ENCODE peak calls at places on chromosomes 11 and 22, in nine cellular contexts. C is GM12878, Q is HCT116, S is AG04449, B is fibroblast of the aortic adventitia, I is K562, R is BJ, F is PC-3, J is heart right ventricle. H is an unnamed sample.

GRCh38 chr11:64809781-64810241 is 540 bp downstream of the MEN1 start:
- DNase-seq in Q (peak), F (peak), B (no peak), S (no peak), R (no peak), I (peak), C (no peak), J (no peak), H (no peak)

GRCh38 chr11:6219359-6219758 is 14.0 kb downstream of the C11orf42 start:
- DNase-seq in C (no peak), Q (no peak), F (peak), R (peak), B (peak), J (no peak), I (no peak), S (peak), H (peak)

GRCh38 chr11:3178349-3178748 is 13.2 kb upstream of the OSBPL5 start:
- DNase-seq in I (no peak), C (no peak), B (peak), J (no peak), R (no peak), F (no peak), S (no peak), Q (no peak), H (no peak)

GRCh38 chr11:117010808-117011540 is 87.3 kb downstream of the SIK3 start:
- DNase-seq in R (peak), C (no peak), S (peak), Q (no peak), J (no peak), B (peak), I (no peak), F (peak), H (no peak)

GRCh38 chr11:127609025-127609788 is 608.6 kb upstream of the KIRREL3 start:
- DNase-seq in B (no peak), Q (no peak), C (no peak), F (no peak), R (no peak), S (no peak), J (no peak), I (no peak), H (no peak)

GRCh38 chr22:42934338-42934737 is 77.3 kb upstream of the ARFGAP3 start:
- DNase-seq in F (no peak), S (no peak), R (no peak), I (no peak), J (no peak), B (no peak), C (no peak), Q (no peak), H (no peak)

GRCh38 chr22:47163481-47163875 is 401.0 kb downstream of the TBC1D22A start:
- DNase-seq in R (no peak), I (no peak), F (no peak), C (no peak), B (no peak), J (peak), S (no peak), Q (no peak), H (no peak)

GRCh38 chr11:2797181-2797711 is 88.3 kb downstream of the CDKN1C start:
- DNase-seq in C (no peak), B (no peak), R (no peak), F (no peak), S (no peak), I (no peak), Q (no peak), J (peak), H (no peak)

GRCh38 chr11:68673991-68674390 is 10.4 kb upstream of the GAL start:
- DNase-seq in I (no peak), R (no peak), Q (no peak), B (no peak), C (no peak), S (no peak), J (no peak), F (no peak), H (no peak)

GRCh38 chr11:47948137-47948536 is 32.2 kb upstream of the PTPRJ start:
- DNase-seq in Q (no peak), S (no peak), J (no peak), C (no peak), B (peak), I (peak), R (no peak), F (no peak), H (no peak)

GRCh38 chr22:43173976-43174720 is 12.8 kb downstream of the TTLL12 start:
- DNase-seq in B (no peak), R (no peak), S (no peak), J (no peak), I (no peak), Q (no peak), F (no peak), C (no peak), H (no peak)

GRCh38 chr11:134560566-134561347 is 148.7 kb upstream of the B3GAT1 start:
- DNase-seq in S (no peak), Q (no peak), C (no peak), B (no peak), F (no peak), I (no peak), J (no peak), R (no peak), H (no peak)

GRCh38 chr22:25054943-25055511 is 102.5 kb downstream of the KIAA1671 start:
- DNase-seq in S (no peak), Q (no peak), F (no peak), J (no peak), B (peak), R (no peak), I (no peak), C (no peak), H (peak)

GRCh38 chr22:23685205-23685784 is 5.5 kb upstream of the RGL4 start:
- DNase-seq in R (no peak), C (no peak), F (no peak), S (no peak), B (peak), Q (no peak), I (peak), J (no peak), H (no peak)

GRCh38 chr11:16722945-16723344 is 15.5 kb upstream of the C11orf58 start:
- DNase-seq in C (no peak), I (no peak), B (no peak), Q (no peak), S (no peak), R (no peak), J (no peak), F (no peak), H (no peak)

GRCh38 chr11:2777396-2777795 is 77.6 kb upstream of the KCNQ1OT1 start:
- DNase-seq in R (no peak), J (no peak), S (no peak), B (peak), F (peak), I (no peak), Q (no peak), C (no peak), H (no peak)

GRCh38 chr11:114073506-114074381 is 14.2 kb downstream of the ZBTB16 start:
- DNase-seq in I (no peak), C (no peak), F (no peak), S (no peak), J (no peak), B (no peak), R (no peak), Q (no peak), H (no peak)

GRCh38 chr11:114074546-114075342 is 15.2 kb downstream of the ZBTB16 start:
- DNase-seq in R (no peak), F (no peak), S (no peak), C (no peak), B (no peak), J (no peak), I (no peak), Q (no peak), H (no peak)

GRCh38 chr11:114072978-114073377 is 13.5 kb downstream of the ZBTB16 start:
- DNase-seq in B (no peak), S (no peak), Q (no peak), J (no peak), I (no peak), C (no peak), F (no peak), R (no peak), H (no peak)

GRCh38 chr11:114068327-114068726 is 8.8 kb downstream of the ZBTB16 start:
- DNase-seq in S (no peak), I (no peak), C (no peak), F (no peak), R (no peak), J (no peak), Q (no peak), B (no peak), H (no peak)

DNA sequence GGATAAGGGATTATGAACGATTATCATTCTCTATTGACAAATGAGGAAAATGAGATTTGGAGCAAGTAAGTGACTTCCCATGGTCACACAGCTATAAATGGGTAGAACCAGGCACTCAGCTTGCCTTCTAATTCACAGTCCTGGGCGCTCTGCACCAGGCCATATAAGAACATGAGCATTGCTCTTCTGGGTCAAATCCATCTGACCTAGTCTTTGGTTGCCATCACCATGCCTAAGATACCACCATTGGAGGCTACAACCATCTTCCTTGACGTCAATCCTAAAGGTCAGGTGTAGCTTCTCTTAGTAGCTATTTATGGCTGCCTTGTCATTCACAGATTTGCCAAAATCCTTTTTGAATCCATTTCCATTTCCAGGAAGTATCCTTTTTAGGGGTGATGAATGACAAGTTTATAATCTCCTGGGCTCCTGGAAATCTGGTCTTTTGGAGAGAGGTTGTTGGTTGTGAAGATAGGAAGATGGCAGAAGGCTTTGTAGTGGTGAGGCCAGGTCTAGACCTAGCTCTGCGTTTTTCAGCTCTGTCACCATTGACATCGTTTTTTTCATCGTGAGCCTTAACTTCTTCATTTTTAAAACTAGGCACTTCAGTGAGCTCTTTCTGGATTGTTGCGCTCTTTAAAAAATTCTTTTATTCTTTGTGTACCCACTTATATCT is 11.1 kb downstream of the ZBTB16 start:
- DNase-seq in R (no peak), C (no peak), B (no peak), F (no peak), Q (no peak), I (no peak), J (no peak), S (no peak), H (no peak)
- H3K4me3 ChIP-seq in R (no peak), C (no peak), B (no peak), F (no peak), Q (no peak), I (no peak), J (no peak), S (no peak), H (no peak)

GRCh38 chr11:10307022-10307410 is 2.1 kb downstream of the ADM start:
- DNase-seq in B (peak), I (no peak), Q (no peak), R (no peak), J (no peak), C (no peak), S (no peak), F (peak), H (no peak)

GRCh38 chr11:10308208-10308954 is 3.5 kb downstream of the ADM start:
- DNase-seq in S (no peak), I (no peak), C (no peak), Q (no peak), F (no peak), B (no peak), J (no peak), R (no peak), H (no peak)

GRCh38 chr11:10309163-10310093 is 4.6 kb downstream of the ADM start:
- DNase-seq in J (peak), Q (peak), B (peak), F (peak), I (peak), C (no peak), R (peak), S (no peak), H (no peak)

GRCh38 chr11:10305964-10306918 is 1.4 kb downstream of the ADM start:
- DNase-seq in Q (no peak), F (peak), S (no peak), B (no peak), I (no peak), R (no peak), J (peak), C (no peak), H (no peak)

GRCh38 chr11:10307411-10308207 is 2.7 kb downstream of the ADM start:
- DNase-seq in C (peak), J (peak), R (peak), I (peak), B (peak), Q (peak), F (peak), S (no peak), H (no peak)
- TF ChIP-seq CTCF in C (peak), J (peak), R (peak), I (peak), B (peak), Q (peak), F (peak), S (peak), H (peak)

GRCh38 chr22:16601437-16602223 is 9.0 kb upstream of the CCT8L2 start:
- DNase-seq in F (no peak), C (no peak), I (peak), J (peak), S (no peak), B (peak), R (no peak), Q (no peak), H (no peak)
- H3K4me3 ChIP-seq in F (no peak), C (no peak), I (peak), J (peak), S (peak), B (peak), R (peak), Q (no peak), H (peak)

GRCh38 chr11:14374922-14375630 is 16.1 kb upstream of the RRAS2 start:
- DNase-seq in F (no peak), I (peak), B (no peak), R (no peak), J (no peak), Q (no peak), C (no peak), S (no peak), H (no peak)
- TF ChIP-seq CTCF in F (peak), I (peak), B (peak), R (peak), J (no peak), Q (peak), C (no peak), S (no peak), H (peak)

GRCh38 chr22:27796829-27797792 is 4.4 kb downstream of the MN1 start:
- DNase-seq in J (no peak), R (no peak), C (no peak), S (no peak), Q (no peak), I (no peak), B (no peak), F (no peak), H (no peak)
- H3K4me3 ChIP-seq in J (peak), R (no peak), C (no peak), S (no peak), Q (no peak), I (no peak), B (peak), F (no peak), H (no peak)

GRCh38 chr22:27151407-27151806 is 494.0 kb downstream of the MIAT start:
- DNase-seq in S (no peak), R (no peak), Q (no peak), B (no peak), C (no peak), I (no peak), F (no peak), J (no peak), H (no peak)
- TF ChIP-seq CTCF in S (no peak), R (no peak), Q (peak), B (no peak), C (no peak), I (no peak), F (no peak), J (no peak), H (peak)

DNA sequence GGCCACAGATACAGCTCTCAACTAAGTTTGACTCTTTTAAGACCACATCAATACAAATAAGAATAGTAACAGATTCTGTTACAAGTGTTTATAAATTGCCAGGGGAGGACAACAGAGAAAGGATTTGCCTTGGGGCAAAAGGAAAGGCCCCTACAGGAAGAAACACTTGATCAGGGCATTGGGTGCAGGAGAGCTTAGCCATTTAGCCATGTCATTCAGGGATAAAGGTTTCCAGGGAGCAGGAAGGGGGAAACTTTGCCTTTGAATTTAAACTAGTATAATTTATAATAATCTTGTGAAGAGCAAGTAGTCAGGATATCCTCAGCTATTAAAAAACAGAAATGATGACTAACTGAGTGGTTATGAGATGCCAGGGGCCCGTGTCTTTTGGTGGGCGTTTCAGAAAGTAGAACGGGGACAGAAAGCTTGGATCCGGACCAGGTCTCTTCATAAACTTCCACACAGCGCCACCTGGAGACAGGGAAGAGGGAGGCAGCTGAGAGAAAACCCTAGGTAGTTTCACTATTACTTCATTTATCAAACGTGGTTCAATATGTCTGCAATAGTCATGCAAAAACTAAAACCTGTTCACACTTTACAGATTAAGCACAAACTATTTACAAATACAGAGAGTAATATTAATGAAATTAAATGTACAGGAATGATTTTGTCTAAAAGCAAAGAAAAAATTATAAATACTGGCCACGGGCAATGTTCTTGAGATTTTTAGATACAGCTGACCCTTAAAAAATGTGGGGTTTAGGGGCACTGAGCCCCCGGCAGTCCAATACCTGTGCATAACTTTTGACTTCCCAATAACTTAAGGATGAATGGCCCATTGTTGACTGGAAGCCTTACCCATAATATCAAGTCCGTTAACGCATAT is 11.0 kb upstream of the SLC5A4 start:
- DNase-seq in F (peak), R (no peak), C (no peak), B (peak), J (peak), I (peak), S (peak), Q (peak), H (peak)
- H3K4me3 ChIP-seq in F (no peak), R (no peak), C (no peak), B (no peak), J (no peak), I (no peak), S (no peak), Q (no peak), H (no peak)

GRCh38 chr11:91513734-91514133 is 710.9 kb upstream of the FAT3 start:
- DNase-seq in B (no peak), C (no peak), F (peak), R (no peak), I (no peak), S (no peak), J (no peak), Q (no peak), H (no peak)
- TF ChIP-seq CTCF in B (no peak), C (no peak), F (peak), R (no peak), I (no peak), S (no peak), J (no peak), Q (no peak), H (peak)

GRCh38 chr22:41916745-41917358 is 2.0 kb upstream of the SHISA8 start:
- DNase-seq in Q (no peak), B (no peak), F (no peak), J (no peak), R (no peak), S (no peak), I (no peak), C (no peak), H (no peak)

GRCh38 chr22:41914611-41915034 is 251 bp downstream of the SHISA8 start:
- DNase-seq in S (no peak), J (no peak), R (no peak), F (no peak), Q (no peak), I (no peak), C (no peak), B (no peak), H (no peak)

GRCh38 chr22:41915783-41916493 is 1.1 kb upstream of the SHISA8 start:
- DNase-seq in F (no peak), C (no peak), S (no peak), R (no peak), B (no peak), I (no peak), J (no peak), Q (no peak), H (no peak)

GRCh38 chr22:41913842-41914534 is 886 bp downstream of the SHISA8 start:
- DNase-seq in C (no peak), F (no peak), S (no peak), B (no peak), Q (no peak), I (no peak), R (no peak), J (no peak), H (no peak)

DNA sequence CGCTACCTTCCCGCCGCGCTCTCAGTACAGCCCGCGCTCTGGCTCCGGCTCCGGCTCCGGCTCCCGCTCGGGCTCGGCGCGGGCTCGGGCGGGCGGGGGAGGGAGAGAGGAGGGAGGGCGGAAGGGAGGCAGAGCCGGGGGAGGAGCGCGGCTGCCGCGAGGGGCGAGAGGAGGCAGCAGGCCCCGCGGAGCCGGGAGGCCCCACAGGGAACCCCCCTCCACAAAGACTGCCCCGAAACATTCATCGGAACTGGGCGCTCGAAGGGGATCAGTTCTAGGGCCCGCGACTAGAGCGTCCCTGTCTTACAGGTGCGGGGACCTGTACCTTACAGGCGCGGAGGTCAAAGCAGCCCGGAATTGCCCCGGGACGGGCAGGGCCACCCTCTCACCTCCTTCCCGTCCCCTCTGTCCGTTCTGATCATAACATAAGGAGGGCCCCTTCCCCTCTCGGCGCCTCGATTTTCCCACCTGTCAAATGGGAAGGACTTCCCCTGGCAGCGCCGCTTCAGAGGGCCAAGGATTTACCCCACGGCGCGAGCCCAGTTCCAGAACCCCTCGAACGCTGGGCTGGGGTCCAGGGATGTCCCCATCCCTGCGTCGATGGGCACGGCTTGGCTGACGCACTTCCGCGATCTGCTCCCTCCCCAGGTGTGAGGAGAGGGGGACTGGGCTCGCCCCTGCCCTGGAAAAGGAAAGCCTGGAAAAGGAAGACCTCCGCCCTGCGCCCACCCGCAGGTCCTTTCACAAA is at the start of gene SHISA8:
- DNase-seq in C (no peak), I (peak), J (peak), R (no peak), B (no peak), Q (no peak), F (peak), S (no peak), H (no peak)
- H3K4me3 ChIP-seq in C (peak), I (peak), J (peak), R (peak), B (no peak), Q (peak), F (peak), S (no peak), H (no peak)

H was measured in epithelial cell of proximal tubule.